ENCODE peak calls at places on chromosomes 11 and 22, in eight cellular contexts. B is epithelial cell of proximal tubule, N is HCEC 1CT, J is breast epithelium, M is mesendoderm, S is T-cell, W is occipital lobe, P is NCI-H510A. E is an unnamed sample.

GRCh38 chr11:106520146-106520912 is 442.9 kb downstream of the AASDHPPT start:
- DNase-seq in B (no peak), N (no peak), S (no peak), P (no peak), W (no peak), M (no peak), J (no peak), E (no peak)

GRCh38 chr11:22752908-22753310 is 76.7 kb downstream of the SVIP start:
- DNase-seq in W (no peak), P (no peak), S (no peak), J (no peak), N (no peak), B (no peak), M (no peak), E (no peak)

GRCh38 chr11:126403658-126404057 is 48.2 kb downstream of the ST3GAL4 start:
- DNase-seq in M (no peak), N (peak; percentile 48), S (no peak), W (no peak), B (no peak), P (no peak), J (no peak), E (no peak)

GRCh38 chr11:66639066-66639813 is 737 bp downstream of the RBM4 start:
- DNase-seq in M (peak; percentile 57), P (no peak), J (no peak), N (peak; percentile 27), W (no peak), S (peak; percentile 8), B (no peak), E (no peak)

GRCh38 chr11:116601734-116602636 is 170.8 kb downstream of the BUD13 start:
- DNase-seq in N (no peak), B (no peak), W (no peak), J (peak; percentile 37), M (peak; percentile 76), S (no peak), P (no peak), E (no peak)

GRCh38 chr11:122207505-122207904 is 91.5 kb upstream of the BLID start:
- DNase-seq in B (no peak), J (no peak), W (no peak), S (no peak), N (no peak), M (no peak), P (no peak), E (no peak)

GRCh38 chr22:49350441-49351121 is 477.1 kb downstream of the BRD1 start:
- DNase-seq in N (no peak), B (no peak), M (no peak), S (no peak), J (peak; percentile 27), P (no peak), W (no peak), E (no peak)

GRCh38 chr11:62922653-62923371 is 1.6 kb upstream of the CHRM1 start:
- DNase-seq in J (peak; percentile 48), S (no peak), M (peak; percentile 40), B (no peak), P (no peak), N (peak; percentile 13), W (peak; percentile 70), E (no peak)

GRCh38 chr11:90500922-90501568 is 278.2 kb upstream of the CHORDC1 start:
- DNase-seq in S (no peak), N (no peak), B (no peak), P (no peak), M (no peak), W (no peak), J (no peak), E (no peak)

GRCh38 chr22:24315367-24315781 is 44.7 kb downstream of the SPECC1L start:
- DNase-seq in W (no peak), S (no peak), N (peak; percentile 49), M (no peak), B (no peak), P (no peak), J (no peak), E (no peak)

GRCh38 chr22:47292546-47293320 is 530.3 kb downstream of the TBC1D22A start:
- DNase-seq in J (peak; percentile 27), N (no peak), B (no peak), S (no peak), W (no peak), P (no peak), M (no peak), E (no peak)

GRCh38 chr11:101401245-101401644 is 182.6 kb downstream of the TRPC6 start:
- DNase-seq in B (no peak), M (no peak), W (no peak), P (no peak), J (no peak), S (no peak), N (peak; percentile 76), E (no peak)

GRCh38 chr11:84036664-84037194 is 750.6 kb upstream of the CCDC90B start:
- DNase-seq in S (no peak), W (no peak), J (no peak), B (no peak), P (no peak), N (no peak), M (no peak), E (no peak)

GRCh38 chr11:1619449-1619848 is 2.5 kb downstream of the KRTAP5-4 start:
- DNase-seq in S (peak; percentile 33), W (no peak), N (no peak), J (no peak), P (no peak), B (no peak), M (no peak), E (no peak)

GRCh38 chr11:78795862-78796261 is 221.2 kb upstream of the NARS2 start:
- DNase-seq in W (no peak), P (peak; percentile 36), S (no peak), N (no peak), B (peak; percentile 58), J (no peak), M (no peak), E (no peak)

GRCh38 chr11:33376331-33377099 is 119.3 kb downstream of the HIPK3 start:
- DNase-seq in W (peak; percentile 40), N (peak; percentile 15), J (no peak), M (peak; percentile 16), S (no peak), P (no peak), B (no peak), E (no peak)

GRCh38 chr11:77789061-77789730 is 31.3 kb downstream of the RSF1 start:
- DNase-seq in W (no peak), P (no peak), S (no peak), J (no peak), B (no peak), N (no peak), M (peak; percentile 76), E (no peak)

GRCh38 chr11:103862049-103862826 is 174.2 kb upstream of the DDI1 start:
- DNase-seq in B (no peak), J (no peak), M (peak; percentile 13), W (no peak), N (no peak), P (no peak), S (no peak), E (no peak)

GRCh38 chr11:85673422-85673821 is 8.5 kb upstream of the CREBZF start:
- DNase-seq in M (no peak), B (no peak), J (no peak), N (no peak), S (no peak), P (no peak), W (no peak), E (no peak)

GRCh38 chr22:47213571-47214230 is 451.3 kb downstream of the TBC1D22A start:
- DNase-seq in W (no peak), M (peak; percentile 32), N (no peak), P (no peak), S (peak; percentile 22), J (no peak), B (no peak), E (no peak)

GRCh38 chr11:8106679-8107078 is 25.7 kb downstream of the TUB start:
- DNase-seq in B (no peak), J (no peak), P (no peak), M (no peak), N (no peak), W (no peak), S (no peak), E (no peak)

GRCh38 chr11:22798890-22799289 is 30.7 kb downstream of the SVIP start:
- DNase-seq in N (no peak), S (no peak), P (no peak), J (no peak), B (no peak), M (no peak), W (no peak), E (no peak)

GRCh38 chr22:33476716-33477115 is 418.5 kb upstream of the SYN3 start:
- DNase-seq in S (no peak), M (peak; percentile 52), P (no peak), B (no peak), W (no peak), N (no peak), J (no peak), E (no peak)

GRCh38 chr11:132300283-132300682 is 929.9 kb downstream of the NTM start:
- DNase-seq in B (no peak), J (no peak), S (no peak), W (no peak), N (no peak), P (peak; percentile 9), M (peak; percentile 48), E (no peak)

GRCh38 chr11:32448232-32448631 is 12.9 kb upstream of the WT1 start:
- DNase-seq in P (no peak), S (no peak), N (peak; percentile 56), M (peak; percentile 78), W (no peak), J (no peak), B (no peak), E (no peak)

GRCh38 chr11:31582697-31583096 is 73.1 kb downstream of the ELP4 start:
- DNase-seq in S (no peak), N (no peak), B (no peak), J (no peak), W (no peak), M (no peak), P (no peak), E (no peak)

GRCh38 chr11:34890089-34890488 is 26.1 kb downstream of the APIP start:
- DNase-seq in N (peak; percentile 33), P (no peak), J (no peak), B (no peak), W (no peak), S (no peak), M (no peak), E (no peak)

GRCh38 chr22:30290679-30291333 is 1.5 kb upstream of the CASTOR1 start:
- DNase-seq in J (peak; percentile 95), S (no peak), P (peak; percentile 56), M (peak; percentile 86), B (no peak), N (peak; percentile 38), W (peak; percentile 74), E (no peak)

GRCh38 chr22:50697667-50698506 is 25.3 kb downstream of the SHANK3 start:
- DNase-seq in W (no peak), N (no peak), P (no peak), M (no peak), J (no peak), B (no peak), S (no peak), E (no peak)

GRCh38 chr11:120547871-120548681 is 36.5 kb downstream of the GRIK4 start:
- DNase-seq in N (peak; percentile 94), B (peak; percentile 84), J (peak; percentile 93), W (peak; percentile 93), M (peak; percentile 59), P (no peak), S (no peak), E (no peak)